ENCODE peak calls at places on chromosomes 7 and 10, in ten cellular contexts. C is fibroblast of the aortic adventitia; L is stimulated activated CD4-positive, alpha-beta T cell treated with anti-CD3 and anti-CD28 coated beads, Interleukin-1b, Interleukin-23, amount 100 ng/mL, for 1 hour; U is LoVo; P is left colon; Q is activated T-cell treated with anti-CD3 and anti-CD28 coated beads for 1 hour; S is cortex of kidney; K is activated effector memory CD4-positive, alpha-beta T cell treated with anti-CD3 and anti-CD28 coated beads, Interleukin-2, amount 50 U/mL, for 16 hours; T is NCI-H82; V is neural crest cell. Z is an unnamed sample.

GRCh38 chr7:110835209-110835608 is 255.7 kb upstream of the LRRN3 start:
- DNase-seq in C (no peak), L (no peak), U (peak), P (peak), Q (no peak), S (no peak), K (no peak), T (peak), V (no peak), Z (no peak)

GRCh38 chr7:134548877-134549276 is at the start of gene AKR1B15:
- DNase-seq in C (no peak), L (no peak), U (no peak), P (no peak), Q (no peak), S (no peak), K (no peak), T (no peak), V (no peak), Z (no peak)

GRCh38 chr10:69956833-69957230 is 95.8 kb upstream of the MACROH2A2 start:
- DNase-seq in C (no peak), L (no peak), U (no peak), P (no peak), Q (no peak), S (no peak), K (no peak), T (no peak), V (no peak), Z (no peak)

GRCh38 chr7:139016931-139017511 is 18.8 kb downstream of the ZC3HAV1L start:
- DNase-seq in C (peak), L (peak), U (peak), P (peak), Q (peak), S (no peak), K (peak), T (peak), V (peak), Z (peak)

GRCh38 chr10:17228081-17229015 is at the start of gene VIM:
- DNase-seq in C (peak), L (peak), U (peak), P (peak), Q (peak), S (no peak), K (peak), T (peak), V (peak), Z (peak)

GRCh38 chr10:6201511-6201975 is 1.2 kb upstream of the PFKFB3 start:
- DNase-seq in C (peak), L (peak), U (peak), P (peak), Q (peak), S (no peak), K (peak), T (peak), V (peak), Z (peak)

GRCh38 chr10:3720228-3721019 is 64.6 kb downstream of the KLF6 start:
- DNase-seq in C (peak), L (no peak), U (no peak), P (no peak), Q (no peak), S (no peak), K (no peak), T (no peak), V (no peak), Z (no peak)

GRCh38 chr7:2952316-2952715 is 91.4 kb downstream of the CARD11 start:
- DNase-seq in C (no peak), L (no peak), U (no peak), P (no peak), Q (no peak), S (no peak), K (peak), T (no peak), V (no peak), Z (no peak)

GRCh38 chr7:25314729-25315267 is 86.5 kb upstream of the NPVF start:
- DNase-seq in C (no peak), L (no peak), U (no peak), P (peak), Q (no peak), S (no peak), K (no peak), T (no peak), V (no peak), Z (peak)

GRCh38 chr7:92834661-92835139 is 1.7 kb downstream of the CDK6 start:
- DNase-seq in C (no peak), L (no peak), U (peak), P (peak), Q (no peak), S (no peak), K (peak), T (peak), V (peak), Z (peak)

GRCh38 chr10:13195016-13195415 is 33.7 kb downstream of the MCM10 start:
- DNase-seq in C (no peak), L (no peak), U (no peak), P (no peak), Q (no peak), S (no peak), K (no peak), T (no peak), V (no peak), Z (no peak)

GRCh38 chr7:99831595-99831994 is 3.8 kb downstream of the CYP3A43 start:
- DNase-seq in C (no peak), L (no peak), U (no peak), P (no peak), Q (no peak), S (no peak), K (no peak), T (no peak), V (no peak), Z (no peak)

GRCh38 chr7:23298141-23298851 is 843 bp upstream of the MALSU1 start:
- DNase-seq in C (peak), L (no peak), U (peak), P (peak), Q (no peak), S (no peak), K (no peak), T (peak), V (no peak), Z (peak)

GRCh38 chr7:77315102-77315501 is 101.0 kb downstream of the GSAP start:
- DNase-seq in C (peak), L (no peak), U (no peak), P (no peak), Q (no peak), S (no peak), K (no peak), T (no peak), V (no peak), Z (no peak)

GRCh38 chr7:23334482-23335056 is 35.4 kb downstream of the MALSU1 start:
- DNase-seq in C (peak), L (no peak), U (peak), P (peak), Q (no peak), S (no peak), K (no peak), T (no peak), V (no peak), Z (peak)

GRCh38 chr7:30896041-30896440 is 15.6 kb upstream of the AQP1 start:
- DNase-seq in C (no peak), L (no peak), U (no peak), P (no peak), Q (no peak), S (no peak), K (no peak), T (peak), V (no peak), Z (peak)

GRCh38 chr10:119302591-119303253 is 95.4 kb downstream of the GRK5 start:
- DNase-seq in C (no peak), L (no peak), U (no peak), P (no peak), Q (no peak), S (no peak), K (no peak), T (no peak), V (no peak), Z (no peak)

GRCh38 chr10:71694039-71694471 is 25.5 kb downstream of the C10orf105 start:
- DNase-seq in C (no peak), L (no peak), U (no peak), P (no peak), Q (no peak), S (no peak), K (no peak), T (no peak), V (no peak), Z (no peak)

GRCh38 chr7:11168622-11169170 is 195.0 kb downstream of the PHF14 start:
- DNase-seq in C (no peak), L (no peak), U (no peak), P (no peak), Q (no peak), S (no peak), K (no peak), T (peak), V (no peak), Z (no peak)

GRCh38 chr7:41315764-41316163 is 387.1 kb downstream of the INHBA start:
- DNase-seq in C (no peak), L (no peak), U (no peak), P (peak), Q (no peak), S (no peak), K (no peak), T (peak), V (no peak), Z (peak)

GRCh38 chr7:55065079-55065478 is 46.3 kb downstream of the EGFR start:
- DNase-seq in C (peak), L (no peak), U (peak), P (no peak), Q (no peak), S (no peak), K (no peak), T (no peak), V (no peak), Z (peak)

GRCh38 chr7:6259257-6259656 is 13.2 kb downstream of the CYTH3 start:
- DNase-seq in C (no peak), L (no peak), U (no peak), P (no peak), Q (no peak), S (no peak), K (no peak), T (no peak), V (no peak), Z (no peak)

GRCh38 chr7:38327597-38327996 is 54.2 kb upstream of the TARP start:
- DNase-seq in C (no peak), L (no peak), U (no peak), P (no peak), Q (no peak), S (no peak), K (no peak), T (no peak), V (no peak), Z (no peak)

GRCh38 chr10:33968983-33969382 is 634.5 kb upstream of the NRP1 start:
- DNase-seq in C (no peak), L (no peak), U (no peak), P (no peak), Q (no peak), S (no peak), K (no peak), T (no peak), V (no peak), Z (no peak)

GRCh38 chr7:82481499-82482097 is 38.0 kb upstream of the CACNA2D1 start:
- DNase-seq in C (peak), L (no peak), U (peak), P (no peak), Q (no peak), S (no peak), K (no peak), T (peak), V (no peak), Z (no peak)

GRCh38 chr7:33916357-33917081 is 11.2 kb downstream of the BMPER start:
- DNase-seq in C (no peak), L (no peak), U (no peak), P (no peak), Q (no peak), S (no peak), K (no peak), T (no peak), V (no peak), Z (no peak)

GRCh38 chr7:128160296-128160695 is 80.8 kb upstream of the LEP start:
- DNase-seq in C (no peak), L (no peak), U (no peak), P (no peak), Q (no peak), S (no peak), K (peak), T (no peak), V (no peak), Z (no peak)

GRCh38 chr7:156515911-156516790 is 124.4 kb upstream of the RNF32 start:
- DNase-seq in C (no peak), L (no peak), U (no peak), P (peak), Q (no peak), S (no peak), K (no peak), T (no peak), V (no peak), Z (no peak)

GRCh38 chr7:106545275-106545674 is 115.7 kb downstream of the CCDC71L start:
- DNase-seq in C (no peak), L (no peak), U (no peak), P (no peak), Q (no peak), S (no peak), K (no peak), T (no peak), V (no peak), Z (no peak)

GRCh38 chr7:87113077-87113476 is 39.2 kb upstream of the DMTF1 start:
- DNase-seq in C (peak), L (no peak), U (no peak), P (no peak), Q (no peak), S (no peak), K (no peak), T (no peak), V (no peak), Z (no peak)

GRCh38 chr7:18590744-18591340 is 95.3 kb downstream of the HDAC9 start:
- DNase-seq in C (peak), L (no peak), U (peak), P (no peak), Q (no peak), S (no peak), K (no peak), T (peak), V (no peak), Z (no peak)

Z was measured in Calu3.